ENCODE peak calls at places on chromosome 9, in ten cellular contexts. K is right lobe of liver, Q is stomach, G is tibial nerve, I is transverse colon, L is gastrocnemius medialis, M is Peyer's patch, W is IMR-90, V is ovary, Z is endothelial cell of umbilical vein. U is an unnamed sample.
A peak's percentile ranks its signal among the peaks of the same experiment; 100 is the strongest.

GRCh38 chr9:122463828-122464632 is 13.7 kb downstream of the OR1J1 start:
- DNase-seq in K (no peak), Q (no peak), G (no peak), I (no peak), L (no peak), M (peak; percentile 29), W (no peak), V (no peak), Z (no peak), U (no peak)

GRCh38 chr9:131982683-131983239 is 96.9 kb downstream of the MED27 start:
- DNase-seq in K (no peak), Q (no peak), G (no peak), I (no peak), L (no peak), M (no peak), W (peak; percentile 36), V (no peak), Z (no peak), U (no peak)

GRCh38 chr9:69089491-69089890 is 53.9 kb downstream of the FXN start:
- DNase-seq in K (no peak), Q (no peak), G (no peak), I (no peak), L (no peak), M (no peak), W (no peak), V (no peak), Z (no peak), U (no peak)

GRCh38 chr9:32677931-32678330 is 42.5 kb upstream of the TAF1L start:
- DNase-seq in K (no peak), Q (no peak), G (no peak), I (no peak), L (no peak), M (no peak), W (no peak), V (no peak), Z (no peak), U (no peak)

GRCh38 chr9:83560169-83560826 is 22.1 kb upstream of the FRMD3 start:
- DNase-seq in K (no peak), Q (no peak), G (no peak), I (no peak), L (no peak), M (no peak), W (no peak), V (no peak), Z (no peak), U (no peak)

GRCh38 chr9:36793277-36793676 is 220.6 kb downstream of the MELK start:
- DNase-seq in K (no peak), Q (no peak), G (no peak), I (no peak), L (no peak), M (no peak), W (no peak), V (no peak), Z (no peak), U (no peak)

GRCh38 chr9:25442517-25442916 is 235.7 kb downstream of the TUSC1 start:
- DNase-seq in K (no peak), Q (no peak), G (no peak), I (no peak), L (no peak), M (no peak), W (no peak), V (no peak), Z (no peak), U (no peak)

GRCh38 chr9:124321935-124322334 is 64.2 kb downstream of the NEK6 start:
- DNase-seq in K (no peak), Q (no peak), G (no peak), I (no peak), L (no peak), M (no peak), W (no peak), V (no peak), Z (no peak), U (no peak)

GRCh38 chr9:112484607-112485006 is 2.0 kb upstream of the KIAA1958 start:
- DNase-seq in K (no peak), Q (no peak), G (no peak), I (no peak), L (no peak), M (no peak), W (no peak), V (no peak), Z (no peak), U (no peak)

GRCh38 chr9:95116002-95116819 is 201.3 kb downstream of the FANCC start:
- DNase-seq in K (no peak), Q (peak; percentile 78), G (no peak), I (peak; percentile 57), L (no peak), M (no peak), W (no peak), V (no peak), Z (no peak), U (peak; percentile 62)

GRCh38 chr9:31908891-31909480 is 475.5 kb upstream of the ACO1 start:
- DNase-seq in K (no peak), Q (no peak), G (no peak), I (no peak), L (no peak), M (no peak), W (no peak), V (no peak), Z (no peak), U (no peak)

DNA sequence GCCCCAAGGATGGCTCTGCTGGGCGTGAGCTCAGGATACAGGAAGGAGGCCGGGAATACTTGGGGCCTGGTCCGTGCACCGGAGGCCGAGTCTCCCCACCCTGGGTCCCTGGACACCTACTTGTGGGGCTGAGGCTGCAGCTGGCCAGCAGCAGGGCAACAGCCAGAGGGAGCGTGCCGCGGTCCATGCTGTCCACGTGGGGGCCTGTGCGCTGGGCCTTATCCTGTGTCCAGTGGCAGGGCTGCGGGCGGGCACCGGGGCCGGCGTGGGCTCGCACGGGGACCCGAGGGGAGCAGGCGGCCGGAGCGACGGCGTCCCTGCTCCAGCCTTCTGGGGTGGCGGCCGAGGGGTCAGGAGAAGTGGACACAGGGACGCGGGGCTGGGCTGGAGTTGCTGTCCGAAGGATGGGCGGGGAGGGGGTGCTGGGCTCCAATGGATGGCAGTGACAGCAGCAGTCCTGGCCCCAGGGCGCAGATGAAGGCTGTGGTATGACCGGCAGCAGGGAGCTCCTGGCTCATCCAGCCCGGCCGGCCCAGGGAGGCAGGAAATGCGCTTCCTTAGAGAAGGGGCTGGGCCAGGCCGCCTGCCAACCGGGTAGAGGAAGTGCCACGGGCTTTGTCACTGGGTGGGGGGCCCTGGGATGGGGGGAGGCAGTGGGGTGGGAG is at the start of gene ENG:
- DNase-seq in K (peak; percentile 76), Q (peak; percentile 54), G (peak; percentile 66), I (peak; percentile 58), L (peak; percentile 49), M (peak; percentile 51), W (peak; percentile 59), V (peak; percentile 88), Z (peak; percentile 63), U (peak; percentile 47)
- TF ChIP-seq POLR2A in K (peak; percentile 31), Q (no peak), G (no peak), I (peak; percentile 23), L (no peak), M (peak; percentile 26), W (no peak), V (peak; percentile 38), Z (peak; percentile 98), U (peak; percentile 55)

DNA sequence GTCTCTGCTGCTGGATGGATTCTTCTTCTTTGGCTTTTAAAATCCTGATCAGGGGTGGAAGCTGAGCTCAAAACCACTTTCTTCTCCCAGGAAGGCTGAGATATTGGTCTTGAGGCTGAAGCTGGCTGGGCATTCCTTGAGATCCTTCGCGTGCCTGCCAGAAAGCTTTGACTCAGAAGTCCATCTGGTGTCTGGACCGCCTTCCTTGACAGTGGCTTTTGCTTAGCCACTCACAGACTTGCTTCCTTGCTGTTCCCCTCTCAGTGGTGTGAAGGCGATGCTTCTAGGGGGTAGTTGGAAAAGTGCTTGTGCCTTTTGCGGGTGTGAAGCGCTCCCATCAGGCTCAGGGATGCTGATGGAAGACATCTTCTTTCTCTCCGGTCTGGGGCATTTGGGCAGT is 45.9 kb downstream of the RGS3 start:
- DNase-seq in K (no peak), Q (no peak), G (no peak), I (no peak), L (no peak), M (no peak), W (peak; percentile 83), V (no peak), Z (peak; percentile 49), U (no peak)
- H3K27ac ChIP-seq in K (no peak overlapping the region), Q (no peak overlapping the region), G (no peak overlapping the region), I (peak overlapping the region; percentile 85), L (peak overlapping the region; percentile 13), M (peak overlapping the region; percentile 71), W (no peak overlapping the region), V (no peak overlapping the region), Z (peak overlapping the region; percentile 22), U (no peak overlapping the region)

GRCh38 chr9:109497193-109498165 is 628 bp downstream of the PTPN3 start:
- DNase-seq in K (no peak), Q (no peak), G (no peak), I (peak; percentile 52), L (peak; percentile 70), M (no peak), W (no peak), V (no peak), Z (no peak), U (peak; percentile 51)

GRCh38 chr9:109498195-109499060 is at the start of gene PTPN3:
- DNase-seq in K (peak; percentile 55), Q (peak; percentile 40), G (no peak), I (peak; percentile 22), L (no peak), M (no peak), W (no peak), V (no peak), Z (no peak), U (peak; percentile 44)

GRCh38 chr9:109499061-109499630 is 1.0 kb upstream of the PTPN3 start:
- DNase-seq in K (no peak), Q (no peak), G (no peak), I (no peak), L (no peak), M (no peak), W (no peak), V (no peak), Z (no peak), U (no peak)

GRCh38 chr9:109500421-109500974 is 2.4 kb upstream of the PTPN3 start:
- DNase-seq in K (no peak), Q (no peak), G (no peak), I (no peak), L (no peak), M (no peak), W (no peak), V (no peak), Z (no peak), U (no peak)

DNA sequence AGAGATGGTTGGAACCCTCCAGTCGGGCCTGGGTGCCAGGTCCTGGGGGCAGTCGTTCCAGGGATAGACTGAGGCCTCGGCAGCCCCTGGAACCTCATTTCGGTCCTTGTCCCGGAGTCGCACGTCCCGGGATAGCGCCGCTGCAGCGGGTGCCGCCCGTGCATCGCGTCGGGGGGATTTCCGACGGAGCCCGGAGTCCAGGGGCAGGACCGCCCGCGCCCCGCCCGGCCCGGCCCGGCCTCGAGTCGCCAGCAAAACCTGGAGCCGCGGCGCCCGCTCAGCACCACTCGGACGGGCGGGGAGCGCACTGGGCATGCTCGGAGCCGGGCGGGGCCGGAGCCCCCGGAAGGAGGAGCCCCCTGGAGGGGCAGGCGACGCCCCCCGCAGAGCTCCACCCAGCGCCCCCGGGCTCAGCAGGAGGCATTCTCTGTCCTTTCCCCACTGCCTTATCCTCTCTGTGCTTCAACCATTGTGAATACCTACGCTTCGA is 1.6 kb upstream of the PTPN3 start:
- DNase-seq in K (peak; percentile 70), Q (peak; percentile 73), G (no peak), I (peak; percentile 72), L (peak; percentile 41), M (no peak), W (no peak), V (no peak), Z (no peak), U (peak; percentile 86)
- TF ChIP-seq POLR2A in K (peak; percentile 80), Q (no peak), G (no peak), I (peak; percentile 34), L (no peak), M (peak; percentile 21), W (no peak), V (no peak), Z (no peak), U (peak; percentile 66)

GRCh38 chr9:101354143-101354764 is 30.6 kb downstream of the BAAT start:
- DNase-seq in K (no peak), Q (no peak), G (no peak), I (peak; percentile 18), L (no peak), M (no peak), W (no peak), V (no peak), Z (no peak), U (peak; percentile 35)
- H3K27ac ChIP-seq in K (peak overlapping the region; percentile 83), Q (peak overlapping the region; percentile 70), G (no peak overlapping the region), I (peak overlapping the region; percentile 66), L (no peak overlapping the region), M (peak overlapping the region; percentile 55), W (no peak overlapping the region), V (no peak overlapping the region), Z (no peak overlapping the region), U (no peak overlapping the region)